ENCODE peak calls at places on chromosomes 3 and 15, in four cellular contexts. One of them, this sample, is unnamed. For H3K4me1, the result is how much of the 10 kb centered on the place peaks cover.

GRCh38 chr15:69903476-69904295 is 194.0 kb downstream of the TLE3 start:
- DNase-seq in endodermal cell: no peak
- DNase-seq in heart left ventricle: no peak
- DNase-seq in pancreas: no peak
- DNase-seq in this sample: no peak

GRCh38 chr15:35874260-35874905 is 328.4 kb upstream of the DPH6 start:
- DNase-seq in endodermal cell: no peak
- DNase-seq in heart left ventricle: no peak
- DNase-seq in pancreas: no peak
- DNase-seq in this sample: no peak

GRCh38 chr15:77747175-77748077 is 114.7 kb upstream of the LINGO1 start:
- DNase-seq in pancreas: no peak
- DNase-seq in endodermal cell: no peak
- DNase-seq in heart left ventricle: no peak
- DNase-seq in this sample: no peak

GRCh38 chr3:183490653-183491052 is 62.2 kb upstream of the MCF2L2 start:
- DNase-seq in heart left ventricle: no peak
- DNase-seq in endodermal cell: peak
- DNase-seq in pancreas: no peak
- DNase-seq in this sample: no peak

GRCh38 chr15:71707230-71708051 is 102.9 kb upstream of the NR2E3 start:
- DNase-seq in endodermal cell: no peak
- DNase-seq in pancreas: no peak
- DNase-seq in heart left ventricle: no peak
- DNase-seq in this sample: no peak

GRCh38 chr3:82363131-82363530 is 601.7 kb upstream of the GBE1 start:
- DNase-seq in pancreas: no peak
- DNase-seq in heart left ventricle: no peak
- DNase-seq in endodermal cell: no peak
- DNase-seq in this sample: no peak

GRCh38 chr3:17605032-17605431 is 137.4 kb downstream of the TBC1D5 start:
- DNase-seq in endodermal cell: no peak
- DNase-seq in heart left ventricle: no peak
- DNase-seq in pancreas: no peak
- DNase-seq in this sample: no peak

GRCh38 chr3:40843851-40844548 is 319.2 kb downstream of the ZNF621 start:
- DNase-seq in pancreas: no peak
- DNase-seq in heart left ventricle: no peak
- DNase-seq in endodermal cell: peak
- DNase-seq in this sample: no peak

GRCh38 chr3:28134792-28135375 is 106.5 kb upstream of the CMC1 start:
- DNase-seq in endodermal cell: no peak
- DNase-seq in heart left ventricle: no peak
- DNase-seq in pancreas: peak
- DNase-seq in this sample: no peak

GRCh38 chr3:177005718-177006405 is 191.4 kb downstream of the TBL1XR1 start:
- DNase-seq in endodermal cell: no peak
- DNase-seq in pancreas: no peak
- DNase-seq in heart left ventricle: no peak
- DNase-seq in this sample: no peak

GRCh38 chr15:55289573-55290360 is at the start of gene RAB27A:
- DNase-seq in pancreas: peak
- DNase-seq in heart left ventricle: peak
- DNase-seq in endodermal cell: peak
- DNase-seq in this sample: peak

GRCh38 chr3:56125358-56126005 is 342.8 kb downstream of the ERC2 start:
- DNase-seq in pancreas: no peak
- DNase-seq in endodermal cell: no peak
- DNase-seq in heart left ventricle: peak
- DNase-seq in this sample: no peak

GRCh38 chr3:122151480-122151879 is 32.0 kb upstream of the CASR start:
- DNase-seq in endodermal cell: no peak
- DNase-seq in heart left ventricle: no peak
- DNase-seq in pancreas: no peak
- DNase-seq in this sample: no peak

GRCh38 chr3:163561151-163561550 is 1517.1 kb downstream of the SI start:
- DNase-seq in heart left ventricle: no peak
- DNase-seq in endodermal cell: no peak
- DNase-seq in pancreas: no peak
- DNase-seq in this sample: no peak

GRCh38 chr3:25397150-25397549 is 30.9 kb upstream of the RARB start:
- DNase-seq in pancreas: no peak
- DNase-seq in endodermal cell: no peak
- DNase-seq in heart left ventricle: no peak
- DNase-seq in this sample: no peak

GRCh38 chr15:28086175-28086703 is 12.9 kb downstream of the OCA2 start:
- DNase-seq in pancreas: peak
- DNase-seq in heart left ventricle: peak
- DNase-seq in endodermal cell: peak
- DNase-seq in this sample: no peak

GRCh38 chr3:66603161-66603611 is 102.4 kb upstream of the LRIG1 start:
- DNase-seq in pancreas: no peak
- DNase-seq in heart left ventricle: no peak
- DNase-seq in endodermal cell: no peak
- DNase-seq in this sample: no peak

GRCh38 chr3:149621218-149622005 is 36.4 kb downstream of the WWTR1 start:
- DNase-seq in endodermal cell: no peak
- DNase-seq in pancreas: no peak
- DNase-seq in heart left ventricle: no peak
- DNase-seq in this sample: no peak

GRCh38 chr15:88913017-88913849 is at the start of gene MFGE8:
- DNase-seq in endodermal cell: peak
- DNase-seq in heart left ventricle: peak
- DNase-seq in pancreas: peak
- DNase-seq in this sample: peak

GRCh38 chr3:72244396-72244795 is 459.4 kb upstream of the PROK2 start:
- DNase-seq in endodermal cell: no peak
- DNase-seq in pancreas: no peak
- DNase-seq in heart left ventricle: no peak
- DNase-seq in this sample: no peak

GRCh38 chr3:158953131-158953530 is 151.3 kb downstream of the MFSD1 start:
- DNase-seq in heart left ventricle: no peak
- DNase-seq in pancreas: no peak
- DNase-seq in endodermal cell: no peak
- DNase-seq in this sample: no peak

GRCh38 chr3:4670352-4670751 is 177.2 kb downstream of the ITPR1 start:
- DNase-seq in endodermal cell: peak
- DNase-seq in heart left ventricle: no peak
- DNase-seq in pancreas: no peak
- DNase-seq in this sample: no peak

GRCh38 chr3:23611737-23612295 is 193.9 kb upstream of the UBE2E1 start:
- DNase-seq in pancreas: peak
- DNase-seq in heart left ventricle: peak
- DNase-seq in endodermal cell: peak
- DNase-seq in this sample: peak

GRCh38 chr3:16916840-16917239 is 32.1 kb downstream of the PLCL2 start:
- DNase-seq in heart left ventricle: peak
- DNase-seq in endodermal cell: no peak
- DNase-seq in pancreas: no peak
- DNase-seq in this sample: no peak

DNA sequence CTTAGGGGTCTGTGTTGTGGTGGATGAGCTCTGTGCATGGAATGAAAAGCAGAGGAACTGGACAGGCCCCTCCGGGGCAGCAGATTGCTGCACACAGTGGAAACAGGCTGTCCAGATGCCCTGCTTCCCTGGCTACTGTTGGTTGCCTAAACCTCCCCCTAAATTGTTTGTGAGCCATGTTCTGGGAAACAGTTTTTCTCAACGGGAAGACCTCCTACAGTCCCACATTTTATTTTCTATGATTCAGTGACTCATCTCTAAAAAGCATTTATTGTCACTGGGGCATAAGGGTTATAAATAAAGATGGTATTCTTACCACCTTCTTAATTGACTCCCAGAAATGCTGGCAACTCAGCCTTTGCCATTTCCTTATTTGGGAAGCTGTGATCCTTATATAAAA is 20.3 kb upstream of the PTPN9 start:
- DNase-seq in pancreas: no peak
- DNase-seq in endodermal cell: no peak
- DNase-seq in heart left ventricle: no peak
- DNase-seq in this sample: no peak
- TF ChIP-seq CTCF in pancreas: no peak
- TF ChIP-seq CTCF in endodermal cell: no peak
- TF ChIP-seq CTCF in heart left ventricle: no peak
- TF ChIP-seq CTCF in this sample: no peak

DNA sequence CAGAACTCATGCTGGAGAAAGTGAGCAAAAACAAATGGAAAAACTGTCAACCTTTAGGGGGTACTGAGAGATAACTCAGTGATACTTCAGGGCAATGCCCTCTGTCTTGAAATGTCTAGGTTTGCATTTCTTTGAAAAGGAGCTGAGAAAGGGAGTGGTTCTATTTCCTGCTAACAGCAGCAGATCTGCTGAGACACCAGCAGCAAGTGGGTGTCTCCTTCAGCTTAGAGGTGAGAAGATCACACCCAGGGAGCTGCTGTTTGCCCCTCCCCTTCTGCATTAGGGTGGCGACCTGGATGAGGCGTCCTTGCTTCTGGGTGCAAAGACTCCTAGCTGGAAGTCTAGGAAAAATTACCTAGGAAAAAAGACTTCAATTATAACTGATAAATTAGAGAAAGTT is 42.3 kb upstream of the XIRP1 start:
- DNase-seq in pancreas: no peak
- DNase-seq in heart left ventricle: no peak
- DNase-seq in endodermal cell: peak
- DNase-seq in this sample: no peak
- H3K4me3 ChIP-seq in pancreas: no peak
- H3K4me3 ChIP-seq in heart left ventricle: no peak
- H3K4me3 ChIP-seq in endodermal cell: no peak
- H3K4me3 ChIP-seq in this sample: no peak

DNA sequence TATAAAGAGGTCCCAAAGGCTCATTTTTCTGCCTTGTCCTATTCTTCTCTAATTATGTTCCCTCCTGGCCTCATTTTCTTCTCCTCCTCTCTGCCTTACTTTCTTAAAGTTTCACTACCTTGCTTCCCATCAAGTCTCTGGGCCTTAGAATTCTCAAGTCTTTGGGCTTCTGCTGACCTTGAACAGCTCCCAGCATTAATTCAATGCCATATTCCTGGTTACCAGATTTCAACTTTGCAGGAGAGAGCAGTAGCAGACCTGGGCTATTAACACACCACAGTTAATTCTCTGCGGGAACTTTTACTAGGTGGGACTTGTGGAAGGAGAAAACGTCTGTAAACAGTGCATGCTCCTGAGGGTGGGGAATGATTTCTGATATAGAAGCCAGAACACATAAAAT is 214.6 kb downstream of the MEIS2 start:
- DNase-seq in pancreas: no peak
- DNase-seq in heart left ventricle: no peak
- DNase-seq in endodermal cell: no peak
- DNase-seq in this sample: no peak
- H3K4me1 ChIP-seq in pancreas: under half
- H3K4me1 ChIP-seq in heart left ventricle: under half
- H3K4me1 ChIP-seq in endodermal cell: under half
- H3K4me1 ChIP-seq in this sample: under half

DNA sequence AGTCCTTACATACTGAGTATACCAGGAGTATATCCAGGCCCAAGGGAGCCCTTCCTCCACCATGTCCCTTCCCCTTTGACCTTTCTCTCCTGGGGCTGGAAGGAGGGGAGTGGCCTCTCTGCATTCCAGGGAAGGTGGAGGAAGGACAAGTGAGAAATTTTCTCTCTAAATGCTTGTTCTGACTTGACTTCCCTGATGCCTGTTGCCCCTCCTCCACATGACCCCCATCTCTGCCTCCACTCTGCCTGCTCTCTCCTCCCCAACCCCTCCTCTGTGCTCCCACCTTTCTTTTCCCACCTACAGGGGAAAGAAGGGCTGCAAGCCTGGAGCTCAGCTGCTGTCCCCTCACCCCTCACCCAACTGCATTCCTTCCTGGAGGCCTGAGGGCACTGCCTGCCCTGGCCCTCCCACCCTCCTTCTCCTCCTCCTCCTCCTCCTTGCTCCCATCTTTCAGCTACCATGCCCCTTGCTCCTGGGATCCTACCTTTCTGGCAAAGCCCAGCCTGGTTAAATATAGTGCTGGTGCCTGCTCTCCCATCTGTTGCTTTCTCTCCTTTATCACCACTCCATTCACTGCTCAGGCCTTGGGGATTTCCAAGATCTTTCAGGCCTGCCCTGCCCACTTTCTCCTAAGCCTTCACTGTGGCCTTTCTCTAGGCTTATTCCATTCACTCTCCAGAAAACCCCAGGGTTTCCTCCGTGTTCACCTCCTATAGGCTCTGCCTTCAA is 8.5 kb upstream of the DAG1 start:
- DNase-seq in heart left ventricle: no peak
- DNase-seq in endodermal cell: peak
- DNase-seq in pancreas: peak
- DNase-seq in this sample: peak
- TF ChIP-seq CTCF in heart left ventricle: no peak
- TF ChIP-seq CTCF in endodermal cell: peak
- TF ChIP-seq CTCF in pancreas: no peak
- TF ChIP-seq CTCF in this sample: no peak